ENCODE peak calls at places on chromosomes 1 and 21, in four cellular contexts. B is H1, W is GM12878, L is K562. O is an unnamed sample.

GRCh38 chr21:38027901-38028300 is 111.6 kb upstream of the KCNJ6 start:
- DNase-seq in B (no peak), W (no peak), L (peak), O (no peak)

GRCh38 chr1:182340233-182341058 is 51.1 kb downstream of the GLUL start:
- DNase-seq in B (no peak), W (no peak), L (peak), O (no peak)

GRCh38 chr1:116762281-116762680 is 8.1 kb downstream of the CD2 start:
- DNase-seq in B (peak), W (no peak), L (no peak), O (no peak)

GRCh38 chr1:65265296-65266271 is 43.8 kb upstream of the DNAJC6 start:
- DNase-seq in B (peak), W (no peak), L (no peak), O (no peak)

GRCh38 chr21:14763695-14764064 is 217.6 kb upstream of the SAMSN1 start:
- DNase-seq in B (no peak), W (no peak), L (no peak), O (no peak)

GRCh38 chr1:170765712-170766330 is 101.9 kb downstream of the PRRX1 start:
- DNase-seq in B (no peak), W (no peak), L (no peak), O (peak)

GRCh38 chr21:16608209-16608830 is 878.5 kb downstream of the USP25 start:
- DNase-seq in B (no peak), W (no peak), L (no peak), O (no peak)

GRCh38 chr1:20405051-20405754 is 80.8 kb downstream of the CAMK2N1 start:
- DNase-seq in B (no peak), W (no peak), L (no peak), O (no peak)

GRCh38 chr1:175742790-175743459 is 470 bp downstream of the TNR start:
- DNase-seq in B (peak), W (no peak), L (peak), O (no peak)

GRCh38 chr1:233113009-233113712 is 162.8 kb downstream of the NTPCR start:
- DNase-seq in B (no peak), W (peak), L (peak), O (peak)

GRCh38 chr1:109319114-109319513 is 12.3 kb upstream of the MYBPHL start:
- DNase-seq in B (no peak), W (no peak), L (no peak), O (no peak)

GRCh38 chr1:151891515-151891914 is 17.8 kb downstream of the THEM4 start:
- DNase-seq in B (no peak), W (no peak), L (peak), O (no peak)

GRCh38 chr1:91749690-91750335 is 136.1 kb downstream of the TGFBR3 start:
- DNase-seq in B (no peak), W (no peak), L (no peak), O (no peak)

GRCh38 chr1:234478152-234478480 is 863 bp downstream of the TARBP1 start:
- DNase-seq in B (peak), W (no peak), L (peak), O (no peak)

GRCh38 chr1:118185083-118185899 is at the start of gene SPAG17:
- DNase-seq in B (peak), W (no peak), L (peak), O (no peak)

GRCh38 chr1:201288007-201288406 is 4.7 kb downstream of the PKP1 start:
- DNase-seq in B (no peak), W (no peak), L (no peak), O (no peak)

GRCh38 chr1:118204648-118205047 is 19.6 kb upstream of the SPAG17 start:
- DNase-seq in B (no peak), W (no peak), L (no peak), O (no peak)

GRCh38 chr1:23999156-23999671 is 19.1 kb upstream of the SRSF10 start:
- DNase-seq in B (no peak), W (no peak), L (no peak), O (no peak)

GRCh38 chr1:208866351-208866750 is 622.2 kb upstream of the PLXNA2 start:
- DNase-seq in B (no peak), W (no peak), L (no peak), O (no peak)
- TF ChIP-seq CTCF in B (no peak), W (no peak), L (no peak), O (no peak)

DNA sequence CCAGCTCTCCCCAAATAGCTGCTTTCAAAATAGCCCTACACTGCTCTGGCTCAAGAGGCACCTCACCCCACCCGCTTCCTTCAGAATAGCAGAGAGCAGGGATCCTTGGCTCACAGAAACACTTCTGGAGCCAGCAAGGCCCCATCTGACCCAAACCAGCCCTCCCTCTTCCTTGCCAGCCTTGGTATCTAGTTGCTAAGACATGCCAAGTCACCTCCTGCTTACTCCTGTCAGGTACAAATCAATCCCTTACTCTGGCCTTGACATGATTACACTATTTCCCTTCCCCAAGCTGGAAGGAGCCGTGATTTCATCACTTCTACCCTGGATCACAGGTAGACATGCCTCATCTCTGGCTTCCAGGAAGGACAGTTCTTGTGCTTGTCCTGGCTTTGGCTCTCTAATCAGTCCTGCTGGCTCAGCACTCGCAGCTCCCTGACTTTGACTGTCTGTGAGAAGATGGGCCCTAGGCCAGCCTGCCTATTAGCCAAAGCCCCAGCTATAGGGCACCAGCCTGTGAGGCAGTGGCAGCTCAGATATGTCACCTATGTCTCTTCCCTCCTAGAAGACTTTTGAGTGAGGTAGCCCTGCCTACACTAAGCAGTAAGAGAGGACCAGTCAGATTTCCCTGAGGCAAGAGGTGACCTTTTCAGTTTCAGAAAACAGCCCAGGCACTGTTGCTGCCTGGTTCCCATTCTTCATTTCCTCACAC is 8.9 kb upstream of the MUTYH start:
- DNase-seq in B (no peak), W (no peak), L (no peak), O (no peak)
- TF ChIP-seq POLR2A in B (no peak), W (no peak), L (no peak), O (no peak)

GRCh38 chr1:32394141-32394889 is at the start of gene BSDC1:
- DNase-seq in B (peak), W (peak), L (peak), O (peak)

GRCh38 chr1:32392358-32392757 is 1.9 kb downstream of the BSDC1 start:
- DNase-seq in B (no peak), W (no peak), L (no peak), O (no peak)

GRCh38 chr1:32393136-32393535 is 1.1 kb downstream of the BSDC1 start:
- DNase-seq in B (no peak), W (no peak), L (no peak), O (no peak)

GRCh38 chr1:32394890-32395415 is 712 bp upstream of the BSDC1 start:
- DNase-seq in B (no peak), W (no peak), L (no peak), O (no peak)

GRCh38 chr1:32393832-32394140 is 455 bp downstream of the BSDC1 start:
- DNase-seq in B (no peak), W (no peak), L (peak), O (no peak)
- TF ChIP-seq EGR1 in B (no peak), W (no peak), L (no peak), O (no peak)

GRCh38 chr1:30102605-30103004 is 620.8 kb downstream of the MATN1 start:
- DNase-seq in B (no peak), W (no peak), L (no peak), O (no peak)

GRCh38 chr1:30104551-30104950 is 618.8 kb downstream of the MATN1 start:
- DNase-seq in B (no peak), W (no peak), L (no peak), O (no peak)

GRCh38 chr1:30103708-30104107 is 619.7 kb downstream of the MATN1 start:
- DNase-seq in B (no peak), W (no peak), L (no peak), O (no peak)

GRCh38 chr1:30109853-30110252 is 613.5 kb downstream of the MATN1 start:
- DNase-seq in B (no peak), W (no peak), L (no peak), O (no peak)

DNA sequence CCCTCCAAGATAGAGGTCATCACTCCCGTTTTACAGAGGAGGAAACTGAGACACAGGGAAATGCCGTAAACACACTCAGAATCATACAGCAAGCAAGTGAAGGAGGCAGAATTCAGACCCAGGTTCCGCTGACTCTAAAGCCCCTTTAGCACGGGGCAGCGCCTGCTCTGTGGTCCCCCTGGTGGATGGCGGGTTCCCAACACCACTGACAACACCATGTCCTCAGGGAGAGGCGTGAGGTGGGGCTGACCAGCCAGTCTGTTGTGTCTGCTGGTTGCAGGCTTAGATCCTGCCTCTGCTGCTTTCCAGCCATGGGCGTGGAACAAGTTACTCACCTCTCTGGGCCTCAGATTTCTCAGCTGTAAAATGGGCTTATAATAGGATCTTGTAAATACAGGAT is 617.3 kb downstream of the MATN1 start:
- DNase-seq in B (peak), W (no peak), L (peak), O (no peak)
- TF ChIP-seq CTCF in B (peak), W (peak), L (peak), O (peak)

DNA sequence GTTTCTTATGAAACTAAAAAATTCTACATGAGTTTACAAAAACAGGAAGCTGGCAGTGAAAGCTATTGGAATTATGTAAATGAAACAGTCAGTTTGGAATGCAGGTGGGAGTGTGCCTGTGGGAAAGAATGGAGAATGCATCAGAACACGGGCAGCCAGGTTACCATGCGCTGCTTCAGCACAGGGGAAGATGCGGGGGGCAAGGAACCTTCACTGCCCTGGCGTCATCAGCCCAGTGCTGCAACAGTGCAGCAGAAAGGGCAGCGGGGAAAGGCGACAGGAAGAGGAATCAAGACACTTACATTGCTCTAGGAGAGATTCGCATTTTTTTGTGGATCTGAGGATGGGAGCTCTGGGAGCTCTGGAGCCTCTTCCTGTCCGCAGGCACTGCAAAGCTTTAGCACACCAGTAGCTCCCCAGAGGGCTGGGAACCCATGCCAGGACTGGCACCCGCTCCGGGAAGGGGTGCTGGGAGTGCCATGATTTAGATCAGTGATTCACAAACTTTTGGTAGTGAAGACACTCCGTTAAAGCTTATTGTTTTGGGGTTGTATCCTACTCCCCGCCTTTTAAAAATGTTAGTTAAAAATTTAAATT is 64.1 kb upstream of the WDR26 start:
- DNase-seq in B (peak), W (no peak), L (no peak), O (no peak)
- TF ChIP-seq POLR2A in B (peak), W (no peak), L (no peak), O (no peak)

GRCh38 chr1:38005195-38006007 is at the start of gene FHL3:
- DNase-seq in B (peak), W (no peak), L (peak), O (no peak)
- TF ChIP-seq EGR1 in B (no peak), W (peak), L (no peak), O (no peak)

GRCh38 chr1:8987881-8988617 is 38.2 kb downstream of the SLC2A7 start:
- DNase-seq in B (peak), W (no peak), L (peak), O (no peak)
- TF ChIP-seq CTCF in B (peak), W (peak), L (peak), O (peak)

GRCh38 chr1:231684333-231685244 is 58.0 kb downstream of the DISC1 start:
- DNase-seq in B (no peak), W (no peak), L (no peak), O (no peak)
- TF ChIP-seq POLR2A in B (no peak), W (no peak), L (no peak), O (no peak)

DNA sequence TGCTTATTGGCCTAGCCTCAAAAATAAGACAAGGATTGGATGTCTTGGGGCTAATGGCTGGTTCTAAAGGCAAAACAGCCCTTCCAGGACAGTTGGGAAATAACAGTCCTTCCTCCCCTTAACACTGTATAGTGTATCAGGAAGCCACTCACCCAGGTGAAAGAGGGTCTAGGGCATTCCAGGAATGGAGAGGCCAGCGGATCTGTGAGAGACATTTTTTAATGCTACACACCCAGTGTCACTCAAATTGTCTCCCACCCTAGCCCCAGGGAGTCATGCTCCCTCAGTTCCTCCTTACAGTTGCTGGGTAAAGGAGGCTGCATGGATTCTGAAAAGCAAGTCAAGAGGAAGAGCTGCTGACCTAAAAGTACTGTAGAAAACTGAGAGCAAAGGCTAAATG is 24.1 kb upstream of the EXO1 start:
- DNase-seq in B (no peak), W (no peak), L (peak), O (peak)
- TF ChIP-seq EGR1 in B (no peak), W (no peak), L (no peak), O (no peak)